ENCODE peak calls at places on chromosomes 2 and 18, in five cellular contexts. T is endothelial cell of umbilical vein, H is HCT116, F is GM23338, Q is neural progenitor cell. Z is an unnamed sample.

GRCh38 chr2:85132834-85133637 is at the start of gene TCF7L1:
- DNase-seq in T (peak), H (peak), F (peak), Q (peak), Z (peak)

GRCh38 chr18:8431036-8431435 is 178.2 kb upstream of the RAB12 start:
- DNase-seq in T (no peak), H (no peak), F (no peak), Q (no peak), Z (no peak)

GRCh38 chr2:196702641-196703040 is 63.1 kb downstream of the CCDC150 start:
- DNase-seq in T (no peak), H (no peak), F (no peak), Q (no peak), Z (no peak)

GRCh38 chr2:175373001-175373727 is 191.7 kb upstream of the ATP5MC3 start:
- DNase-seq in T (peak), H (no peak), F (peak), Q (no peak), Z (no peak)

GRCh38 chr2:18626958-18627650 is 37.7 kb upstream of the NT5C1B start:
- DNase-seq in T (no peak), H (no peak), F (no peak), Q (no peak), Z (no peak)

GRCh38 chr2:75560022-75560767 is 544 bp downstream of the EVA1A start:
- DNase-seq in T (peak), H (no peak), F (peak), Q (peak), Z (peak)

GRCh38 chr2:133667085-133667484 is 98.8 kb upstream of the NCKAP5 start:
- DNase-seq in T (peak), H (no peak), F (no peak), Q (no peak), Z (no peak)

GRCh38 chr18:78774741-78775141 is 204.9 kb upstream of the SALL3 start:
- DNase-seq in T (no peak), H (no peak), F (no peak), Q (no peak), Z (no peak)

GRCh38 chr18:34544930-34545329 is 165.2 kb upstream of the DTNA start:
- DNase-seq in T (no peak), H (no peak), F (no peak), Q (no peak), Z (no peak)

GRCh38 chr2:1512321-1513289 is 99.3 kb downstream of the TPO start:
- DNase-seq in T (no peak), H (no peak), F (no peak), Q (no peak), Z (no peak)

GRCh38 chr2:156778916-156779315 is 342.7 kb downstream of the GPD2 start:
- DNase-seq in T (no peak), H (no peak), F (no peak), Q (no peak), Z (no peak)
- H2AFZ ChIP-seq in T (no peak), H (no peak), F (no peak), Q (no peak), Z (no peak)

GRCh38 chr2:218035463-218036100 is 32.8 kb upstream of the TNS1 start:
- DNase-seq in T (no peak), H (no peak), F (no peak), Q (no peak), Z (no peak)

GRCh38 chr2:218031771-218032257 is 29.0 kb upstream of the TNS1 start:
- DNase-seq in T (no peak), H (no peak), F (no peak), Q (peak), Z (no peak)

GRCh38 chr2:218032336-218033171 is 29.8 kb upstream of the TNS1 start:
- DNase-seq in T (no peak), H (no peak), F (no peak), Q (peak), Z (no peak)

GRCh38 chr2:218033208-218033589 is 30.4 kb upstream of the TNS1 start:
- DNase-seq in T (no peak), H (no peak), F (no peak), Q (peak), Z (no peak)

DNA sequence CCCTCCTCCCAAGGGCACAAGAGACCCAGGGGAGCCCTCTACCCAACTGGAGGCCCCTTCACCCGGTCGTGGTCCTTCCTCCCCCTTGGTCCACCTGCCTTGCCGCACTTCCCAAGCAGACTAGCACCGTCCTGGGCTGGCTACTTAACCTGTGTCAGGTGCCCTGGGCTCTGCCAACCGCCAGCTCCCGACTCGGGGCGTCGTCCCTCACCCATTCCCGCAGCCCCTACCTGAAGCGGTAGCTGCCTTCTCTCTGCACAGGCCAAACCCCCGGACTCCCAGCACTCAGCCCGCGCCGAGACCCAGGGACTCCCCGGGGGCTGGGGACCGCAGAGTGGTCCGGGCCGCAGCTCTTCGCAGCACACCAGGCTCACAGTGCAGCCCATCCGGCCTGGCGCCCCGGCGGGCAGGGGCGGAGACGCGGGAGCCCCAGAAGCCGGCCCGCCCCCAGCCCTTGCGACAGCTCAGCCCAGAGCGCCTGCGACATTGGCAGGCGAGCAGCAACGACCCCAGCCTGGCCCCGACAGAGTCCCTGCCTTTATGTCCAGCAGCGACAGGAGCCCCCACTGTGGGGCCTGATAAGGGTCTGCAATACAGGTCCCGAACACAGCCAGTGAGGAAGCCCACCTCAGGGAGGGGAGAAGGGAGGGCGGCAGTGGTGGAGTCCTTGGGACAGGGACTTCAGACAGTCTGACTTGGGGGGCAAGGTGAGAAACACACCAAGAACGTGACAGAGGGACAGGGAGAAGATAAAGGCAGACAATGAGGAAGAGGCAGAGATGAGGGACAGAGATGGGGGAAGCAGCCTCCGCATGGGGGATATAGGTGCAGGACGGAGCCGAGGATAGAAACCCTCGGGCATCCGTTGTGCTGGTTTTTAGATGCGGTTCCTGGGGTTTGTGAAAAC is 31.0 kb upstream of the TNS1 start:
- DNase-seq in T (no peak), H (no peak), F (peak), Q (peak), Z (no peak)
- TF ChIP-seq EZH2 in T (peak), H (no peak), F (no peak), Q (peak), Z (no peak)

DNA sequence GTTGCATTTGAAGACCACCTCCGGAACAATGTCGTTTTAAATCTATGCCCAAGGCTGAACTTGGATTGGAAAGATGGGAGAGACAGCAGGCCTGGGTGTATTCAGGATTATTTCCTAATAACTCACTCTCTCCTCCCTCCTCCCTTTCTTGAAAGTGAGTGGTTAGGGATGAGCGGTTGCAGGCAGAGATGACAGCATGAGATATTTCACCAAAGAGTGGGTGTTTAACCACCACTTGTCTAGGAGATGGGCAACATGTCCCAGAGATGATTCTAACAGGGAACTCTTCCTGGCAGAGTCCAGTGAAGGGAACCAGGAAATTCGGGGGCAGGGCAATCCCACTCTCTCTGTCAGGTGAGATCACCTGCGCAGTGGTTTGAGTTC is 123.2 kb downstream of the KCTD1 start:
- DNase-seq in T (no peak), H (no peak), F (no peak), Q (no peak), Z (no peak)
- H2AFZ ChIP-seq in T (no peak), H (no peak), F (peak), Q (no peak), Z (peak)

GRCh38 chr18:36735130-36735529 is 93.7 kb downstream of the TPGS2 start:
- DNase-seq in T (no peak), H (no peak), F (no peak), Q (no peak), Z (peak)

GRCh38 chr18:36733150-36733549 is 95.7 kb downstream of the TPGS2 start:
- DNase-seq in T (no peak), H (no peak), F (peak), Q (no peak), Z (no peak)

GRCh38 chr18:36734589-36734988 is 94.2 kb downstream of the TPGS2 start:
- DNase-seq in T (no peak), H (no peak), F (no peak), Q (no peak), Z (no peak)

GRCh38 chr18:36736094-36736493 is 92.7 kb downstream of the TPGS2 start:
- DNase-seq in T (no peak), H (no peak), F (no peak), Q (no peak), Z (no peak)

GRCh38 chr18:36737321-36737720 is 91.5 kb downstream of the TPGS2 start:
- DNase-seq in T (no peak), H (no peak), F (no peak), Q (no peak), Z (no peak)
- TF ChIP-seq EZH2 in T (no peak), H (no peak), F (no peak), Q (no peak), Z (no peak)

GRCh38 chr2:127155901-127156300 is 48.9 kb upstream of the BIN1 start:
- DNase-seq in T (no peak), H (no peak), F (no peak), Q (no peak), Z (no peak)

GRCh38 chr2:127154985-127155650 is 48.2 kb upstream of the BIN1 start:
- DNase-seq in T (no peak), H (no peak), F (no peak), Q (no peak), Z (no peak)

GRCh38 chr2:127158614-127159290 is 51.8 kb upstream of the BIN1 start:
- DNase-seq in T (no peak), H (no peak), F (no peak), Q (no peak), Z (no peak)

GRCh38 chr2:127157114-127157513 is 50.2 kb upstream of the BIN1 start:
- DNase-seq in T (no peak), H (no peak), F (no peak), Q (no peak), Z (no peak)

GRCh38 chr2:127157651-127158460 is 50.9 kb upstream of the BIN1 start:
- DNase-seq in T (no peak), H (no peak), F (peak), Q (peak), Z (no peak)
- H2AFZ ChIP-seq in T (no peak), H (no peak), F (peak), Q (peak), Z (peak)